ENCODE peak calls at places on chromosome 19, in five cellular contexts. One of them, this sample, is unnamed.

GRCh38 chr19:14434543-14435319 is 1.6 kb downstream of the PKN1 start:
- DNase-seq in neuronal stem cell: no peak
- DNase-seq in H1: no peak
- DNase-seq in mesenchymal stem cell: peak
- DNase-seq in H9: no peak
- DNase-seq in this sample: peak

GRCh38 chr19:5292843-5293606 is 47.6 kb downstream of the PTPRS start:
- DNase-seq in H9: peak
- DNase-seq in neuronal stem cell: peak
- DNase-seq in mesenchymal stem cell: peak
- DNase-seq in H1: no peak
- DNase-seq in this sample: peak

GRCh38 chr19:39546599-39546998 is 6.6 kb upstream of the EID2 start:
- DNase-seq in H9: peak
- DNase-seq in mesenchymal stem cell: no peak
- DNase-seq in H1: no peak
- DNase-seq in neuronal stem cell: no peak
- DNase-seq in this sample: peak

GRCh38 chr19:46716013-46716671 is 772 bp downstream of the PRKD2 start:
- DNase-seq in H1: peak
- DNase-seq in neuronal stem cell: no peak
- DNase-seq in mesenchymal stem cell: peak
- DNase-seq in H9: peak
- DNase-seq in this sample: no peak

GRCh38 chr19:35513975-35514809 is 743 bp upstream of the DMKN start:
- DNase-seq in H1: peak
- DNase-seq in H9: peak
- DNase-seq in neuronal stem cell: no peak
- DNase-seq in mesenchymal stem cell: peak
- DNase-seq in this sample: no peak

GRCh38 chr19:10896851-10897526 is 25.6 kb downstream of the CARM1 start:
- DNase-seq in neuronal stem cell: no peak
- DNase-seq in mesenchymal stem cell: peak
- DNase-seq in H1: no peak
- DNase-seq in H9: no peak
- DNase-seq in this sample: no peak

GRCh38 chr19:1267441-1268391 is 1.4 kb upstream of the CIRBP start:
- DNase-seq in H1: no peak
- DNase-seq in H9: no peak
- DNase-seq in neuronal stem cell: no peak
- DNase-seq in mesenchymal stem cell: peak
- DNase-seq in this sample: no peak

GRCh38 chr19:4196587-4197148 is 14.2 kb downstream of the ANKRD24 start:
- DNase-seq in H9: no peak
- DNase-seq in neuronal stem cell: no peak
- DNase-seq in mesenchymal stem cell: no peak
- DNase-seq in H1: no peak
- DNase-seq in this sample: no peak

GRCh38 chr19:43872547-43873336 is 45.6 kb downstream of the ZNF283 start:
- DNase-seq in mesenchymal stem cell: peak
- DNase-seq in neuronal stem cell: no peak
- DNase-seq in H9: no peak
- DNase-seq in H1: no peak
- DNase-seq in this sample: peak

GRCh38 chr19:23406716-23407115 is 11.4 kb upstream of the ZNF91 start:
- DNase-seq in mesenchymal stem cell: no peak
- DNase-seq in H9: no peak
- DNase-seq in H1: no peak
- DNase-seq in neuronal stem cell: no peak
- DNase-seq in this sample: no peak

GRCh38 chr19:1247747-1248453 is 483 bp upstream of the MIDN start:
- DNase-seq in H1: peak
- DNase-seq in H9: peak
- DNase-seq in mesenchymal stem cell: peak
- DNase-seq in neuronal stem cell: no peak
- DNase-seq in this sample: peak

GRCh38 chr19:46945668-46946067 is 74.0 kb upstream of the NPAS1 start:
- DNase-seq in H1: no peak
- DNase-seq in mesenchymal stem cell: peak
- DNase-seq in neuronal stem cell: no peak
- DNase-seq in H9: no peak
- DNase-seq in this sample: no peak

GRCh38 chr19:53045536-53045935 is 996 bp downstream of the ERVV-2 start:
- DNase-seq in neuronal stem cell: no peak
- DNase-seq in mesenchymal stem cell: no peak
- DNase-seq in H9: no peak
- DNase-seq in H1: no peak
- DNase-seq in this sample: peak

GRCh38 chr19:43723588-43723987 is 7.7 kb downstream of the IRGC start:
- DNase-seq in H1: no peak
- DNase-seq in neuronal stem cell: no peak
- DNase-seq in mesenchymal stem cell: no peak
- DNase-seq in H9: no peak
- DNase-seq in this sample: peak

GRCh38 chr19:51931921-51932320 is 4.6 kb downstream of the ZNF613 start:
- DNase-seq in H1: no peak
- DNase-seq in neuronal stem cell: no peak
- DNase-seq in H9: no peak
- DNase-seq in mesenchymal stem cell: no peak
- DNase-seq in this sample: peak

GRCh38 chr19:1616875-1617274 is 11.6 kb upstream of the UQCR11 start:
- DNase-seq in H1: no peak
- DNase-seq in mesenchymal stem cell: no peak
- DNase-seq in neuronal stem cell: no peak
- DNase-seq in H9: no peak
- DNase-seq in this sample: no peak

GRCh38 chr19:48509467-48510194 is 2.0 kb downstream of the LMTK3 start:
- DNase-seq in neuronal stem cell: no peak
- DNase-seq in H1: no peak
- DNase-seq in H9: peak
- DNase-seq in mesenchymal stem cell: no peak
- DNase-seq in this sample: no peak

GRCh38 chr19:862529-863304 is 3.3 kb downstream of the CFD start:
- DNase-seq in mesenchymal stem cell: peak
- DNase-seq in H1: peak
- DNase-seq in H9: peak
- DNase-seq in neuronal stem cell: peak
- DNase-seq in this sample: peak

GRCh38 chr19:46924874-46925547 is 64.2 kb downstream of the ARHGAP35 start:
- DNase-seq in H1: no peak
- DNase-seq in H9: no peak
- DNase-seq in mesenchymal stem cell: no peak
- DNase-seq in neuronal stem cell: no peak
- DNase-seq in this sample: peak

GRCh38 chr19:3817761-3818160 is 31.6 kb upstream of the MATK start:
- DNase-seq in H1: no peak
- DNase-seq in neuronal stem cell: no peak
- DNase-seq in H9: no peak
- DNase-seq in mesenchymal stem cell: no peak
- DNase-seq in this sample: no peak

GRCh38 chr19:35845215-35846037 is 6.9 kb downstream of the NPHS1 start:
- DNase-seq in neuronal stem cell: no peak
- DNase-seq in H1: peak
- DNase-seq in H9: peak
- DNase-seq in mesenchymal stem cell: peak
- DNase-seq in this sample: no peak

GRCh38 chr19:33613601-33614000 is 8.2 kb upstream of the CHST8 start:
- DNase-seq in H1: no peak
- DNase-seq in mesenchymal stem cell: no peak
- DNase-seq in H9: no peak
- DNase-seq in neuronal stem cell: no peak
- DNase-seq in this sample: no peak

GRCh38 chr19:1104452-1105216 is 840 bp downstream of the GPX4 start:
- DNase-seq in H1: peak
- DNase-seq in neuronal stem cell: peak
- DNase-seq in H9: peak
- DNase-seq in mesenchymal stem cell: peak
- DNase-seq in this sample: peak

GRCh38 chr19:54231077-54231931 is 8.5 kb upstream of the LILRB3 start:
- DNase-seq in H9: peak
- DNase-seq in mesenchymal stem cell: peak
- DNase-seq in H1: peak
- DNase-seq in neuronal stem cell: peak
- DNase-seq in this sample: peak

GRCh38 chr19:584240-585001 is 5.3 kb upstream of the HCN2 start:
- DNase-seq in H9: peak
- DNase-seq in mesenchymal stem cell: peak
- DNase-seq in H1: peak
- DNase-seq in neuronal stem cell: peak
- DNase-seq in this sample: peak

GRCh38 chr19:48379058-48379457 is 12.3 kb downstream of the KDELR1 start:
- DNase-seq in neuronal stem cell: no peak
- DNase-seq in mesenchymal stem cell: no peak
- DNase-seq in H9: no peak
- DNase-seq in H1: no peak
- DNase-seq in this sample: no peak

GRCh38 chr19:24060687-24061356 is 26.2 kb upstream of the ZNF254 start:
- DNase-seq in neuronal stem cell: no peak
- DNase-seq in mesenchymal stem cell: no peak
- DNase-seq in H1: no peak
- DNase-seq in H9: no peak
- DNase-seq in this sample: peak

GRCh38 chr19:14114854-14115253 is 2.7 kb downstream of the PRKACA start:
- DNase-seq in H9: peak
- DNase-seq in H1: peak
- DNase-seq in mesenchymal stem cell: no peak
- DNase-seq in neuronal stem cell: no peak
- DNase-seq in this sample: peak

GRCh38 chr19:3094638-3095374 is 644 bp downstream of the GNA11 start:
- DNase-seq in H9: no peak
- DNase-seq in mesenchymal stem cell: peak
- DNase-seq in neuronal stem cell: no peak
- DNase-seq in H1: no peak
- DNase-seq in this sample: peak

GRCh38 chr19:33252971-33253370 is 27.3 kb upstream of the SLC7A10 start:
- DNase-seq in neuronal stem cell: no peak
- DNase-seq in H1: no peak
- DNase-seq in mesenchymal stem cell: no peak
- DNase-seq in H9: no peak
- DNase-seq in this sample: peak

GRCh38 chr19:52935434-52935833 is 12.2 kb upstream of the ZNF888 start:
- DNase-seq in H1: no peak
- DNase-seq in mesenchymal stem cell: peak
- DNase-seq in neuronal stem cell: no peak
- DNase-seq in H9: no peak
- DNase-seq in this sample: peak

GRCh38 chr19:42466521-42467436 is 24.0 kb upstream of the CXCL17 start:
- DNase-seq in H9: no peak
- DNase-seq in mesenchymal stem cell: peak
- DNase-seq in neuronal stem cell: no peak
- DNase-seq in H1: no peak
- DNase-seq in this sample: no peak

GRCh38 chr19:3061214-3062161 is 807 bp downstream of the TLE5 start:
- DNase-seq in mesenchymal stem cell: no peak
- DNase-seq in H1: no peak
- DNase-seq in neuronal stem cell: no peak
- DNase-seq in H9: no peak
- DNase-seq in this sample: no peak

GRCh38 chr19:54451331-54451871 is 2.4 kb downstream of the LENG8 start:
- DNase-seq in H1: no peak
- DNase-seq in neuronal stem cell: no peak
- DNase-seq in H9: no peak
- DNase-seq in mesenchymal stem cell: peak
- DNase-seq in this sample: no peak

GRCh38 chr19:28864577-28865042 is 348.3 kb downstream of the UQCRFS1 start:
- DNase-seq in H9: no peak
- DNase-seq in H1: no peak
- DNase-seq in mesenchymal stem cell: no peak
- DNase-seq in neuronal stem cell: no peak
- DNase-seq in this sample: no peak

GRCh38 chr19:46958542-46958941 is 61.1 kb upstream of the NPAS1 start:
- DNase-seq in mesenchymal stem cell: peak
- DNase-seq in H1: no peak
- DNase-seq in neuronal stem cell: no peak
- DNase-seq in H9: no peak
- DNase-seq in this sample: peak

GRCh38 chr19:56222901-56223300 is 20.8 kb downstream of the ZSCAN5C start:
- DNase-seq in mesenchymal stem cell: no peak
- DNase-seq in H9: no peak
- DNase-seq in H1: no peak
- DNase-seq in neuronal stem cell: no peak
- DNase-seq in this sample: no peak

GRCh38 chr19:56223481-56223880 is 21.4 kb downstream of the ZSCAN5C start:
- DNase-seq in neuronal stem cell: no peak
- DNase-seq in mesenchymal stem cell: no peak
- DNase-seq in H9: no peak
- DNase-seq in H1: no peak
- DNase-seq in this sample: no peak

GRCh38 chr19:56217039-56217949 is 15.2 kb downstream of the ZSCAN5C start:
- DNase-seq in H1: peak
- DNase-seq in mesenchymal stem cell: no peak
- DNase-seq in neuronal stem cell: no peak
- DNase-seq in H9: peak
- DNase-seq in this sample: peak

GRCh38 chr19:56221851-56222250 is 19.8 kb downstream of the ZSCAN5C start:
- DNase-seq in H9: no peak
- DNase-seq in mesenchymal stem cell: no peak
- DNase-seq in neuronal stem cell: no peak
- DNase-seq in H1: no peak
- DNase-seq in this sample: no peak
- H2BK12ac ChIP-seq in H9: no peak
- H2BK12ac ChIP-seq in mesenchymal stem cell: no peak
- H2BK12ac ChIP-seq in neuronal stem cell: no peak
- H2BK12ac ChIP-seq in H1: no peak
- H2BK12ac ChIP-seq in this sample: no peak

GRCh38 chr19:50547385-50548190 is 20.6 kb downstream of the LRRC4B start:
- DNase-seq in neuronal stem cell: no peak
- DNase-seq in mesenchymal stem cell: no peak
- DNase-seq in H1: no peak
- DNase-seq in H9: no peak
- DNase-seq in this sample: no peak
- H3K4me2 ChIP-seq in neuronal stem cell: no peak
- H3K4me2 ChIP-seq in mesenchymal stem cell: no peak
- H3K4me2 ChIP-seq in H1: no peak
- H3K4me2 ChIP-seq in H9: no peak
- H3K4me2 ChIP-seq in this sample: no peak

GRCh38 chr19:7468840-7469239 is 20.0 kb downstream of the PEX11G start:
- DNase-seq in H1: no peak
- DNase-seq in H9: no peak
- DNase-seq in neuronal stem cell: no peak
- DNase-seq in mesenchymal stem cell: no peak
- DNase-seq in this sample: no peak
- H2BK12ac ChIP-seq in H1: no peak
- H2BK12ac ChIP-seq in H9: no peak
- H2BK12ac ChIP-seq in neuronal stem cell: no peak
- H2BK12ac ChIP-seq in mesenchymal stem cell: no peak
- H2BK12ac ChIP-seq in this sample: no peak

DNA sequence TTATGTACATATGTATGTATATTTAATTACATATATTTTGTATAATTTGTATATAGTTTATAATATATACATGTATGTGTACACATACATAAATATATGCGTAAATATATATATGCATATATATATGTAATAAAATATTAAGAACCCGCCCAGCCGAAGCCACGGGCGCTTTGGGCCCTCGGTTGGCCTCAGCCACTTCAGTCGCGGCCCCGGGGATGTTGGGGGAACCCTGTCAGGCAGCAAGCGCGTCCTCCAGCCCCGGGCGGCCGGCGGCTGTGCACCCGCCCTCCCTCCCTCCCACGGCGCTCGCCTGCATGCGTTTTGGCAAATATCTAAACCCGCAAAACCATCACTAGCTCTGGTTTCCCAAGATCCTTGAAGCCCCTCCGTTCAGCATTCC is 7.9 kb upstream of the ZNF606 start:
- DNase-seq in H1: no peak
- DNase-seq in H9: no peak
- DNase-seq in mesenchymal stem cell: no peak
- DNase-seq in neuronal stem cell: no peak
- DNase-seq in this sample: no peak
- H3K4me2 ChIP-seq in H1: no peak
- H3K4me2 ChIP-seq in H9: no peak
- H3K4me2 ChIP-seq in mesenchymal stem cell: no peak
- H3K4me2 ChIP-seq in neuronal stem cell: no peak
- H3K4me2 ChIP-seq in this sample: no peak

This sample was measured in trophoblast cell.